ENCODE peak calls at places on chromosomes 6 and 20, in four cellular contexts. W is stomach, P is endodermal cell, D is HCT116. C is an unnamed sample.

GRCh38 chr6:157615411-157615763 is 207.7 kb upstream of the SNX9 start:
- DNase-seq in W (no peak), P (no peak), D (no peak), C (no peak)

GRCh38 chr6:129498950-129499870 is 210.8 kb downstream of the ARHGAP18 start:
- DNase-seq in W (no peak), P (peak), D (peak), C (no peak)

GRCh38 chr20:57388953-57389694 is 2.1 kb upstream of the RBM38 start:
- DNase-seq in W (peak), P (peak), D (peak), C (no peak)

GRCh38 chr6:111871725-111872520 is 1.3 kb downstream of the FYN start:
- DNase-seq in W (no peak), P (peak), D (no peak), C (no peak)

GRCh38 chr6:41682966-41683459 is 44.7 kb downstream of the MDFI start:
- DNase-seq in W (no peak), P (no peak), D (no peak), C (no peak)

GRCh38 chr20:59603727-59604608 is at the start of gene PHACTR3:
- DNase-seq in W (no peak), P (peak), D (no peak), C (no peak)

GRCh38 chr20:10239954-10240353 is 21.3 kb downstream of the SNAP25 start:
- DNase-seq in W (peak), P (no peak), D (no peak), C (peak)

GRCh38 chr6:107763959-107764358 is 60.2 kb downstream of the SCML4 start:
- DNase-seq in W (no peak), P (no peak), D (no peak), C (no peak)

GRCh38 chr6:33995046-33995872 is 150.6 kb downstream of the GRM4 start:
- DNase-seq in W (peak), P (peak), D (no peak), C (no peak)

GRCh38 chr6:29589423-29590048 is 4.6 kb downstream of the OR2H2 start:
- DNase-seq in W (peak), P (peak), D (peak), C (no peak)

GRCh38 chr6:125188037-125188436 is 34.5 kb downstream of the TPD52L1 start:
- DNase-seq in W (no peak), P (no peak), D (no peak), C (no peak)

GRCh38 chr6:77089776-77090175 is 373.5 kb downstream of the HTR1B start:
- DNase-seq in W (no peak), P (no peak), D (no peak), C (no peak)

GRCh38 chr6:43491750-43492661 is 14.6 kb downstream of the TJAP1 start:
- DNase-seq in W (peak), P (no peak), D (no peak), C (no peak)

GRCh38 chr6:149888659-149889058 is 9.3 kb downstream of the RAET1E start:
- DNase-seq in W (no peak), P (no peak), D (no peak), C (no peak)

GRCh38 chr6:154070041-154070440 is 31.0 kb downstream of the OPRM1 start:
- DNase-seq in W (no peak), P (no peak), D (no peak), C (no peak)

GRCh38 chr20:53292347-53292746 is 301.3 kb downstream of the ZNF217 start:
- DNase-seq in W (no peak), P (no peak), D (no peak), C (no peak)

GRCh38 chr6:49462071-49462470 is 982 bp downstream of the MMUT start:
- DNase-seq in W (no peak), P (no peak), D (no peak), C (no peak)

GRCh38 chr6:117399924-117400323 is 25.8 kb downstream of the ROS1 start:
- DNase-seq in W (no peak), P (no peak), D (no peak), C (no peak)

GRCh38 chr6:27604986-27605385 is 132.1 kb upstream of the ZNF184 start:
- DNase-seq in W (no peak), P (peak), D (no peak), C (no peak)

GRCh38 chr6:21164768-21165326 is 428.7 kb upstream of the SOX4 start:
- DNase-seq in W (no peak), P (no peak), D (peak), C (no peak)

GRCh38 chr6:159125977-159126376 is 43.2 kb upstream of the FNDC1 start:
- DNase-seq in W (no peak), P (peak), D (no peak), C (no peak)

GRCh38 chr20:9323622-9324021 is 190.8 kb upstream of the LAMP5 start:
- DNase-seq in W (no peak), P (peak), D (peak), C (no peak)

GRCh38 chr6:125835221-125835744 is 44.5 kb downstream of the NCOA7 start:
- DNase-seq in W (no peak), P (no peak), D (no peak), C (no peak)

GRCh38 chr6:82818727-82819126 is 246.9 kb downstream of the UBE3D start:
- DNase-seq in W (no peak), P (no peak), D (no peak), C (no peak)

DNA sequence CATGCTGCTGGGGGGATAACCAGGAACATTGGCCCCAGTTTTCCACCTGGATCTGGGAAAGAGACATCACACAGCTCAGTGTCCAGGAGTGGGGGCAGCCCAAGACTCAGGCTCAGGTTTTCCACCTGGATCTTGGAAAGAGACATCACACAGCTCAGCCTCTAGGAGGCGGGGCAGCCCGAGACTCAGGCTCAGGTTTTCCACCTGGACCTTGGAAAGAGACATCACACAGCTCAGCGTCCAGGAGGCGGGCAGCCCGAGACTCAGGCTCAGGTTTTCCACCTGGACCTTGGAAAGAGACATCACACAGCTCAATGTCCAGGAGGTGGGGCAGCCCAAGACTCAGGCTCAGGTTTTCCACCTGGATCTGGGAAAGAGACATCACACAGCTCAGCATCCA is 361.6 kb downstream of the THBS2 start:
- DNase-seq in W (no peak), P (no peak), D (no peak), C (no peak)
- TF ChIP-seq CTCF in W (peak), P (peak), D (no peak), C (peak)

DNA sequence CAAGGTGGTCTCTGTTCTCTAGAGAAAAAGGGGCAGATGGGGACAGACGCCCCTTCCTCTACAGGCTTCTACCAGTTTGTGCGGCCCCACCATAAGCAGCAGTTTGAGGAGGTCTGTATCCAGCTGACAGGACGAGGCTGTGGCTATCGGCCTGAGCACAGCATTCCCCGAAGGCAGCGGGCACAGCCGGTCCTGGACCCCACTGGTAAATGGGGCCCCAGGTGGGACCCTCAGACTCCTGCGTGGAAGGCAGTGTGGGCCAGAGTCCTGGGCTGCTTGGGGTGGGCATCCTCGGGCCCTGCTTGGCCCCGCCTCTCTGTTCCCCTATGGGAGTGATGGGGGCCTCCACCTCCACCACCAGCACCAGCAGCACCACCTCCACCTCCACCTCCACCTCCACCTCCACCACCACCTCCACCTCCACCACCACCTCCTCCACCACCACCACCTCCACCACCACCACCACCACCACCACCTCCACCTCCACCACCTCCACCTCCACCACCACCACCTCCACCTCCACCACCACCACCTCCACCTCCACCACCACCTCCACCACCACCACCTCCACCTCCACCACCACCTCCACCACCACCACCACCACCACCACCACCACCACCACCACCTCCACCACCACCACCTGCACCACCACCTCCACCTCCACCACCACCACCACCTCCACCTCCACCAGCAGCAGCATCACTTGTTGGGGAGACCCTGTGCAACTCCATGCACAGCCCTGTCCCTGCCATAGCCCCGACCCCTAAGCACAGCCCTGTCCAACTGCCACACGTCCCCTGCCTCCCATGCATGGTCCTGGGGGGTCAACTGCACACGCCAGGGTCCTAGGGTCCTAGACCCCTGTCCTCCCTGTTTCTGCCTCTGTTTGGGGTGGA is 3.1 kb upstream of the TNFRSF6B start:
- DNase-seq in W (no peak), P (no peak), D (no peak), C (no peak)
- TF ChIP-seq CTCF in W (no peak), P (no peak), D (no peak), C (no peak)

GRCh38 chr6:30685977-30686907 is at the start of gene PPP1R18:
- DNase-seq in W (peak), P (no peak), D (no peak), C (no peak)

GRCh38 chr6:30683980-30684338 is 2.5 kb downstream of the PPP1R18 start:
- DNase-seq in W (no peak), P (no peak), D (no peak), C (no peak)

GRCh38 chr6:30684386-30685156 is 1.9 kb downstream of the PPP1R18 start:
- DNase-seq in W (peak), P (no peak), D (no peak), C (no peak)

GRCh38 chr6:30686908-30687658 is 638 bp upstream of the PPP1R18 start:
- DNase-seq in W (peak), P (peak), D (no peak), C (no peak)

DNA sequence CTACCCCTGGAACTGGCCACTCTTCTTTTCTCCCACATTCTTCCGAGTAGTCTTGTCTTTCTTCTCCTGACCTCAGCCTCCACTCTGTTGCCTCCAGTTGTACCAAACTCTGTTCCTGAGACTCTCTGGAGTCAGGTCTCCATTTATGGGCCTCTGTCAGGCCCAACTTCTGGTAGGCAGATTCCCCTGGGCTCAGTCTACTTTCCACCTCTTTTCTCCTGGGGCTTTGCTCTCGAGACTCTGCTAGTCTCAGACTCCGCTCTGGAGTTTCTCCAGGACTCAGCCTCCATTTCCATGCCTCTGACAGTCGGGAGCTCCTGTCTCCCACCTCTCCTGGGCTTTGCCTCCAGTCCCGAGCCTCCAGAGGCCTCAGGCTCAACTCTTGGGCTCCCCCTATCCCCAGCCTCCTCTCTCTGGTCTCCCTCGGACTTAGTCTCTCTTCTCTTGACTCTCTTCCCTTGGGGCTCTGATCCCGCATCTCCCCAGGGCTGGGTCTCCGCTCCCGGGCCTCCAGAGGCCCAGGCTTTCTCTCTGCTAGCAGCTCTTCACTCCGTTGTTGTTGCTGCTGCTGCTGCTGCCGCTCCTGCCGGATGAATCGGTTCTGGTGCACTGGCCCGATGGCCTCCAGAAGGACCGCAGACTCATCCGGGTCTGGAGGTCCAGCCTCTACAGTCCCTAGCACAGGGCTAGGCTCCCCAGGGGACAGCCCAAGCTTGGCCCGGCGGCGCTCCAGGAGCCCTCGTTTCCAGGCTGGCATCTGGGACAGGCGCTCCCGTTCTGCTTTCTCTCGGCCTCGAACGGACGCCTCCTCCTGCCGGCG is 1.1 kb downstream of the PPP1R18 start:
- DNase-seq in W (no peak), P (peak), D (no peak), C (no peak)
- TF ChIP-seq CTCF in W (no peak), P (peak), D (no peak), C (no peak)

GRCh38 chr6:26054937-26055669 is 32.1 kb upstream of the HFE start:
- DNase-seq in W (peak), P (peak), D (peak), C (peak)
- TF ChIP-seq CTCF in W (no peak), P (peak), D (peak), C (no peak)

DNA sequence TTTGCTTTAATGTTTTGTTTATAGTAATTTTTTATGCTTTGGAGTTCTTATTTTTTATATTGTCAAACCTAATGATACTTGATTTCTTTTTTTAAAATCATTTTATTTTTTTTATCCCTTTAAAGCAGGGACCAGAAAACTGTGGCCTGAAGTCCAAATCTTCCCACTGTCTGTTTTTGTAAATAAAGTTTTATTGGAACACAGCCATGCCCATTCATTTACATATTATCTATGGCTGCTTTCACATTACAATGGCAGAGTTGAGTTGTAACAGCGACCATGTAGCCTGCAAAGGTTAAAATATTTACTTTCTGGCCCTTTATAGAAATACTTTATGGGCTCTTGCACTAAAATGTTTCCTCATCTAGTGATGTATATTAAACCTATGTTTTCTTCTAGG is 42.3 kb downstream of the PPP1R16B start:
- DNase-seq in W (no peak), P (no peak), D (no peak), C (no peak)
- TF ChIP-seq CTCF in W (no peak), P (no peak), D (no peak), C (no peak)

GRCh38 chr6:88725111-88725711 is 238.2 kb downstream of the RNGTT start:
- DNase-seq in W (no peak), P (peak), D (no peak), C (no peak)
- TF ChIP-seq CTCF in W (no peak), P (peak), D (no peak), C (no peak)